ENCODE peak calls at places on chromosomes 11 and 22, in eight cellular contexts. One of them, this sample, is unnamed.
A peak's percentile ranks its signal among the peaks of the same experiment; 100 is the strongest.

GRCh38 chr11:93737904-93738612 is 3.2 kb downstream of the TAF1D start:
- DNase-seq in GM23248: peak; percentile 32
- DNase-seq in H7: no peak
- DNase-seq in heart left ventricle: no peak
- DNase-seq in cardiac fibroblast: peak; percentile 44
- DNase-seq in right lobe of liver: no peak
- DNase-seq in tibial nerve: no peak
- DNase-seq in skeletal muscle cell: no peak
- DNase-seq in this sample: peak; percentile 51

GRCh38 chr11:90218606-90219005 is 4.2 kb downstream of the CHORDC1 start:
- DNase-seq in GM23248: no peak
- DNase-seq in H7: peak; percentile 21
- DNase-seq in heart left ventricle: peak; percentile 31
- DNase-seq in cardiac fibroblast: no peak
- DNase-seq in right lobe of liver: no peak
- DNase-seq in tibial nerve: no peak
- DNase-seq in skeletal muscle cell: no peak
- DNase-seq in this sample: no peak

GRCh38 chr11:120520091-120520822 is 8.7 kb downstream of the GRIK4 start:
- DNase-seq in GM23248: no peak
- DNase-seq in H7: no peak
- DNase-seq in heart left ventricle: no peak
- DNase-seq in cardiac fibroblast: no peak
- DNase-seq in right lobe of liver: no peak
- DNase-seq in tibial nerve: no peak
- DNase-seq in skeletal muscle cell: no peak
- DNase-seq in this sample: no peak

GRCh38 chr11:78841451-78842060 is 266.9 kb upstream of the NARS2 start:
- DNase-seq in GM23248: peak; percentile 14
- DNase-seq in H7: no peak
- DNase-seq in heart left ventricle: no peak
- DNase-seq in cardiac fibroblast: peak; percentile 15
- DNase-seq in right lobe of liver: no peak
- DNase-seq in tibial nerve: no peak
- DNase-seq in skeletal muscle cell: peak; percentile 17
- DNase-seq in this sample: peak; percentile 58

GRCh38 chr22:46070215-46070721 is 80.1 kb upstream of the PPARA start:
- DNase-seq in GM23248: peak; percentile 81
- DNase-seq in H7: peak; percentile 81
- DNase-seq in heart left ventricle: peak; percentile 69
- DNase-seq in cardiac fibroblast: peak; percentile 79
- DNase-seq in right lobe of liver: peak; percentile 81
- DNase-seq in tibial nerve: peak; percentile 71
- DNase-seq in skeletal muscle cell: no peak
- DNase-seq in this sample: peak; percentile 68

GRCh38 chr22:36171941-36172340 is 11.4 kb upstream of the APOL3 start:
- DNase-seq in GM23248: no peak
- DNase-seq in H7: no peak
- DNase-seq in heart left ventricle: no peak
- DNase-seq in cardiac fibroblast: no peak
- DNase-seq in right lobe of liver: no peak
- DNase-seq in tibial nerve: no peak
- DNase-seq in skeletal muscle cell: no peak
- DNase-seq in this sample: no peak

GRCh38 chr11:35927730-35928129 is 16.1 kb upstream of the LDLRAD3 start:
- DNase-seq in GM23248: peak; percentile 45
- DNase-seq in H7: no peak
- DNase-seq in heart left ventricle: no peak
- DNase-seq in cardiac fibroblast: peak; percentile 92
- DNase-seq in right lobe of liver: peak; percentile 85
- DNase-seq in tibial nerve: peak; percentile 75
- DNase-seq in skeletal muscle cell: peak; percentile 69
- DNase-seq in this sample: peak; percentile 93

GRCh38 chr22:43136255-43136654 is 6.9 kb downstream of the MCAT start:
- DNase-seq in GM23248: peak; percentile 47
- DNase-seq in H7: peak; percentile 88
- DNase-seq in heart left ventricle: no peak
- DNase-seq in cardiac fibroblast: peak; percentile 32
- DNase-seq in right lobe of liver: peak; percentile 50
- DNase-seq in tibial nerve: no peak
- DNase-seq in skeletal muscle cell: no peak
- DNase-seq in this sample: peak; percentile 34

GRCh38 chr11:69563946-69564780 is 76.8 kb upstream of the CCND1 start:
- DNase-seq in GM23248: peak; percentile 48
- DNase-seq in H7: no peak
- DNase-seq in heart left ventricle: no peak
- DNase-seq in cardiac fibroblast: peak; percentile 3
- DNase-seq in right lobe of liver: no peak
- DNase-seq in tibial nerve: no peak
- DNase-seq in skeletal muscle cell: no peak
- DNase-seq in this sample: no peak

GRCh38 chr11:70470127-70470526 is 71.8 kb downstream of the CTTN start:
- DNase-seq in GM23248: no peak
- DNase-seq in H7: no peak
- DNase-seq in heart left ventricle: no peak
- DNase-seq in cardiac fibroblast: no peak
- DNase-seq in right lobe of liver: no peak
- DNase-seq in tibial nerve: no peak
- DNase-seq in skeletal muscle cell: no peak
- DNase-seq in this sample: peak; percentile 24

GRCh38 chr11:27319065-27319464 is 44.0 kb downstream of the CCDC34 start:
- DNase-seq in GM23248: peak; percentile 86
- DNase-seq in H7: no peak
- DNase-seq in heart left ventricle: no peak
- DNase-seq in cardiac fibroblast: peak; percentile 70
- DNase-seq in right lobe of liver: no peak
- DNase-seq in tibial nerve: no peak
- DNase-seq in skeletal muscle cell: no peak
- DNase-seq in this sample: peak; percentile 80

GRCh38 chr22:43890901-43891331 is 897 bp downstream of the PNPLA5 start:
- DNase-seq in GM23248: peak; percentile 14
- DNase-seq in H7: peak; percentile 76
- DNase-seq in heart left ventricle: no peak
- DNase-seq in cardiac fibroblast: no peak
- DNase-seq in right lobe of liver: no peak
- DNase-seq in tibial nerve: no peak
- DNase-seq in skeletal muscle cell: no peak
- DNase-seq in this sample: no peak

GRCh38 chr11:118961189-118961588 is 5.1 kb downstream of the UPK2 start:
- DNase-seq in GM23248: no peak
- DNase-seq in H7: no peak
- DNase-seq in heart left ventricle: no peak
- DNase-seq in cardiac fibroblast: no peak
- DNase-seq in right lobe of liver: no peak
- DNase-seq in tibial nerve: no peak
- DNase-seq in skeletal muscle cell: no peak
- DNase-seq in this sample: no peak

GRCh38 chr11:57069942-57070341 is 81.2 kb downstream of the OR5AK2 start:
- DNase-seq in GM23248: peak; percentile 35
- DNase-seq in H7: no peak
- DNase-seq in heart left ventricle: no peak
- DNase-seq in cardiac fibroblast: peak; percentile 49
- DNase-seq in right lobe of liver: no peak
- DNase-seq in tibial nerve: no peak
- DNase-seq in skeletal muscle cell: peak; percentile 7
- DNase-seq in this sample: peak; percentile 35

GRCh38 chr11:67365756-67366384 is 7.5 kb downstream of the CLCF1 start:
- DNase-seq in GM23248: no peak
- DNase-seq in H7: peak; percentile 80
- DNase-seq in heart left ventricle: no peak
- DNase-seq in cardiac fibroblast: no peak
- DNase-seq in right lobe of liver: no peak
- DNase-seq in tibial nerve: no peak
- DNase-seq in skeletal muscle cell: no peak
- DNase-seq in this sample: no peak
- H3K4me3 ChIP-seq in GM23248: peak overlapping the region; percentile 36
- H3K4me3 ChIP-seq in H7: no peak overlapping the region
- H3K4me3 ChIP-seq in heart left ventricle: no peak overlapping the region
- H3K4me3 ChIP-seq in cardiac fibroblast: no peak overlapping the region
- H3K4me3 ChIP-seq in right lobe of liver: no peak overlapping the region
- H3K4me3 ChIP-seq in tibial nerve: no peak overlapping the region
- H3K4me3 ChIP-seq in skeletal muscle cell: no peak overlapping the region
- H3K4me3 ChIP-seq in this sample: no peak overlapping the region

GRCh38 chr11:102560555-102561011 is 30.0 kb upstream of the MMP7 start:
- DNase-seq in GM23248: peak; percentile 68
- DNase-seq in H7: no peak
- DNase-seq in heart left ventricle: no peak
- DNase-seq in cardiac fibroblast: peak; percentile 70
- DNase-seq in right lobe of liver: no peak
- DNase-seq in tibial nerve: peak; percentile 54
- DNase-seq in skeletal muscle cell: peak; percentile 71
- DNase-seq in this sample: peak; percentile 82
- H3K4me3 ChIP-seq in GM23248: peak overlapping the region; percentile 71
- H3K4me3 ChIP-seq in H7: no peak overlapping the region
- H3K4me3 ChIP-seq in heart left ventricle: no peak overlapping the region
- H3K4me3 ChIP-seq in cardiac fibroblast: peak overlapping the region; percentile 22
- H3K4me3 ChIP-seq in right lobe of liver: no peak overlapping the region
- H3K4me3 ChIP-seq in tibial nerve: peak overlapping the region; percentile 5
- H3K4me3 ChIP-seq in skeletal muscle cell: peak overlapping the region; percentile 31
- H3K4me3 ChIP-seq in this sample: peak overlapping the region; percentile 47

GRCh38 chr22:27809226-27809625 is 7.7 kb upstream of the MN1 start:
- DNase-seq in GM23248: no peak
- DNase-seq in H7: peak; percentile 64
- DNase-seq in heart left ventricle: no peak
- DNase-seq in cardiac fibroblast: no peak
- DNase-seq in right lobe of liver: no peak
- DNase-seq in tibial nerve: no peak
- DNase-seq in skeletal muscle cell: no peak
- DNase-seq in this sample: no peak

GRCh38 chr22:27811778-27812177 is 10.2 kb upstream of the MN1 start:
- DNase-seq in GM23248: no peak
- DNase-seq in H7: no peak
- DNase-seq in heart left ventricle: no peak
- DNase-seq in cardiac fibroblast: no peak
- DNase-seq in right lobe of liver: no peak
- DNase-seq in tibial nerve: no peak
- DNase-seq in skeletal muscle cell: no peak
- DNase-seq in this sample: no peak

GRCh38 chr22:27809700-27810365 is 8.3 kb upstream of the MN1 start:
- DNase-seq in GM23248: no peak
- DNase-seq in H7: no peak
- DNase-seq in heart left ventricle: no peak
- DNase-seq in cardiac fibroblast: no peak
- DNase-seq in right lobe of liver: no peak
- DNase-seq in tibial nerve: no peak
- DNase-seq in skeletal muscle cell: no peak
- DNase-seq in this sample: no peak

GRCh38 chr22:27808730-27809129 is 7.2 kb upstream of the MN1 start:
- DNase-seq in GM23248: no peak
- DNase-seq in H7: no peak
- DNase-seq in heart left ventricle: no peak
- DNase-seq in cardiac fibroblast: no peak
- DNase-seq in right lobe of liver: no peak
- DNase-seq in tibial nerve: no peak
- DNase-seq in skeletal muscle cell: no peak
- DNase-seq in this sample: no peak

DNA sequence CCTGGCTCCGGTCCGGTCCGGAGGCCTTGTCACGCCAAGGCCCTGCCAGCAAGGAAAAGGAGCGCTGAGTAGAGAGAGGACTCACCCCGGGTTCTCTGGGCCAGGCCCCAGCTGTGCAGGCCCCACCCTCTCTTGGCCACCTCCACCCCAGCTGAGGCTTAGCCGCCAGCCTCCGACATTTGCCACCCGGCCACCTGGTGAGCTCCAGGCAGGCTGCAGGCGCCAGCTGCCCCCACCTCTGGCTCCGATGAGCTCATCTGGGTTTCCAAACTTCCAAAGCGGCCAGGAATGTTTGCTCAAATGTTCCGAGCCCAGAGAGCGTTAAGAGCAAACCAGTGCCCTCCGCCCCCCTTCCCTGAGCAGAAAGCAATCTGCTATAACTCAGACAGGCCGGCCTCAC is 9.0 kb upstream of the MN1 start:
- DNase-seq in GM23248: peak; percentile 89
- DNase-seq in H7: peak; percentile 65
- DNase-seq in heart left ventricle: peak; percentile 62
- DNase-seq in cardiac fibroblast: peak; percentile 39
- DNase-seq in right lobe of liver: peak; percentile 73
- DNase-seq in tibial nerve: peak; percentile 70
- DNase-seq in skeletal muscle cell: peak; percentile 33
- DNase-seq in this sample: peak; percentile 49
- H3K4me3 ChIP-seq in GM23248: no peak overlapping the region
- H3K4me3 ChIP-seq in H7: no peak overlapping the region
- H3K4me3 ChIP-seq in heart left ventricle: no peak overlapping the region
- H3K4me3 ChIP-seq in cardiac fibroblast: no peak overlapping the region
- H3K4me3 ChIP-seq in right lobe of liver: no peak overlapping the region
- H3K4me3 ChIP-seq in tibial nerve: no peak overlapping the region
- H3K4me3 ChIP-seq in skeletal muscle cell: no peak overlapping the region
- H3K4me3 ChIP-seq in this sample: no peak overlapping the region

DNA sequence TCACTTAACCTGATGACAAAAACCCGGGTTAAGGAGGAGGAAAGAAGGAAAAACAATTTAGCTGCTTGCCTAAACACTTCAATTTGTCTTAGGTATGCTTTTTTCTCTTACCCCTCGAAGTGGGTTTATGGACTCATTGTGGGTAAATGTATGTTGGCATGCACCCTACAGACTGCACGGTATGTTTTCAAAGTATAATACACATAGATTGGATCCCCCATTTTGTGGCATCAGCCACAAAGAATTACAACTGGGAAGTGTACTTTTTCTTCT is 2.3 kb downstream of the YAP1 start:
- DNase-seq in GM23248: no peak
- DNase-seq in H7: no peak
- DNase-seq in heart left ventricle: no peak
- DNase-seq in cardiac fibroblast: no peak
- DNase-seq in right lobe of liver: no peak
- DNase-seq in tibial nerve: no peak
- DNase-seq in skeletal muscle cell: no peak
- DNase-seq in this sample: no peak
- H3K4me3 ChIP-seq in GM23248: peak overlapping the region; percentile 84
- H3K4me3 ChIP-seq in H7: peak overlapping the region; percentile 92
- H3K4me3 ChIP-seq in heart left ventricle: peak overlapping the region; percentile 82
- H3K4me3 ChIP-seq in cardiac fibroblast: peak overlapping the region; percentile 84
- H3K4me3 ChIP-seq in right lobe of liver: peak overlapping the region; percentile 66
- H3K4me3 ChIP-seq in tibial nerve: peak overlapping the region; percentile 79
- H3K4me3 ChIP-seq in skeletal muscle cell: peak overlapping the region; percentile 80
- H3K4me3 ChIP-seq in this sample: peak overlapping the region; percentile 85